ENCODE peak calls at places on chromosomes 13 and 19, in four cellular contexts. N is stimulated activated CD4-positive, alpha-beta T cell treated with anti-CD3 and anti-CD28 coated beads, Interleukin-4, amount 100 ng/mL, for 48 hours; O is T-cell; C is activated CD4-positive, alpha-beta T cell treated with anti-CD3 and anti-CD28 coated beads for 1 hour. K is an unnamed sample.

GRCh38 chr19:10718205-10719196 is 622 bp downstream of the DNM2 start:
- DNase-seq in N (peak), O (peak), C (peak), K (peak)

GRCh38 chr19:28332886-28333285 is 880.1 kb downstream of the UQCRFS1 start:
- DNase-seq in N (no peak), O (no peak), C (no peak), K (no peak)

GRCh38 chr19:9793051-9793591 is 24.6 kb upstream of the ZNF846 start:
- DNase-seq in N (peak), O (peak), C (peak), K (no peak)

GRCh38 chr19:35714601-35715354 is 3.0 kb upstream of the KMT2B start:
- DNase-seq in N (no peak), O (no peak), C (no peak), K (no peak)

GRCh38 chr13:42247883-42248282 is 24.1 kb upstream of the AKAP11 start:
- DNase-seq in N (no peak), O (no peak), C (no peak), K (no peak)

GRCh38 chr19:33476151-33476707 is 45.4 kb downstream of the PEPD start:
- DNase-seq in N (no peak), O (no peak), C (no peak), K (no peak)

GRCh38 chr13:48000559-48001126 is 430 bp downstream of the SUCLA2 start:
- DNase-seq in N (no peak), O (no peak), C (no peak), K (peak)

GRCh38 chr19:46616631-46617322 is 8.1 kb downstream of the PTGIR start:
- DNase-seq in N (no peak), O (no peak), C (no peak), K (no peak)

GRCh38 chr13:25874907-25875306 is 176.9 kb downstream of the SHISA2 start:
- DNase-seq in N (peak), O (peak), C (peak), K (no peak)

GRCh38 chr13:109330941-109331340 is 455.4 kb downstream of the IRS2 start:
- DNase-seq in N (no peak), O (no peak), C (no peak), K (no peak)

GRCh38 chr13:32984857-32985626 is 31.2 kb upstream of the KL start:
- DNase-seq in N (no peak), O (no peak), C (no peak), K (no peak)

GRCh38 chr19:5447700-5448311 is 7.4 kb upstream of the ZNRF4 start:
- DNase-seq in N (no peak), O (no peak), C (no peak), K (no peak)

GRCh38 chr13:20964904-20965303 is 62.4 kb upstream of the XPO4 start:
- DNase-seq in N (no peak), O (no peak), C (no peak), K (no peak)

GRCh38 chr19:30036154-30037129 is 94.4 kb downstream of the URI1 start:
- DNase-seq in N (no peak), O (no peak), C (no peak), K (no peak)

GRCh38 chr19:46192990-46193650 is 36.4 kb upstream of the IGFL1 start:
- DNase-seq in N (no peak), O (peak), C (no peak), K (no peak)

GRCh38 chr19:6103217-6103644 is 7.1 kb downstream of the RFX2 start:
- DNase-seq in N (no peak), O (no peak), C (no peak), K (no peak)

K was measured in GM12891.